ENCODE peak calls at places on chromosomes 7 and 10, in ten cellular contexts. One of them, this sample, is unnamed.

GRCh38 chr10:7872041-7872442 is 53.7 kb downstream of the TAF3 start:
- DNase-seq in prostate gland: no peak
- DNase-seq in HCT116: peak
- DNase-seq in Peyer's patch: no peak
- DNase-seq in upper lobe of left lung: no peak
- DNase-seq in heart left ventricle: no peak
- DNase-seq in endothelial cell of umbilical vein: peak
- DNase-seq in uterus: no peak
- DNase-seq in spleen: no peak
- DNase-seq in esophagus squamous epithelium: no peak
- DNase-seq in this sample: no peak

GRCh38 chr10:15725603-15726002 is 5.9 kb upstream of the ITGA8 start:
- DNase-seq in heart left ventricle: no peak
- DNase-seq in Peyer's patch: no peak
- DNase-seq in prostate gland: peak
- DNase-seq in uterus: peak
- DNase-seq in HCT116: peak
- DNase-seq in esophagus squamous epithelium: no peak
- DNase-seq in spleen: no peak
- DNase-seq in endothelial cell of umbilical vein: peak
- DNase-seq in upper lobe of left lung: no peak
- DNase-seq in this sample: no peak

GRCh38 chr7:1666251-1666778 is 3.8 kb upstream of the ELFN1 start:
- DNase-seq in prostate gland: no peak
- DNase-seq in esophagus squamous epithelium: no peak
- DNase-seq in Peyer's patch: peak
- DNase-seq in endothelial cell of umbilical vein: no peak
- DNase-seq in heart left ventricle: no peak
- DNase-seq in spleen: peak
- DNase-seq in HCT116: no peak
- DNase-seq in upper lobe of left lung: no peak
- DNase-seq in uterus: peak
- DNase-seq in this sample: peak

GRCh38 chr7:98281757-98282652 is 519 bp downstream of the BRI3 start:
- DNase-seq in Peyer's patch: peak
- DNase-seq in esophagus squamous epithelium: no peak
- DNase-seq in heart left ventricle: peak
- DNase-seq in upper lobe of left lung: no peak
- DNase-seq in prostate gland: no peak
- DNase-seq in spleen: peak
- DNase-seq in endothelial cell of umbilical vein: peak
- DNase-seq in uterus: peak
- DNase-seq in HCT116: no peak
- DNase-seq in this sample: no peak

GRCh38 chr10:94292448-94293118 is 70.2 kb downstream of the NOC3L start:
- DNase-seq in heart left ventricle: peak
- DNase-seq in esophagus squamous epithelium: no peak
- DNase-seq in Peyer's patch: no peak
- DNase-seq in HCT116: no peak
- DNase-seq in endothelial cell of umbilical vein: peak
- DNase-seq in spleen: no peak
- DNase-seq in uterus: peak
- DNase-seq in prostate gland: peak
- DNase-seq in upper lobe of left lung: no peak
- DNase-seq in this sample: no peak

GRCh38 chr7:117401293-117402002 is 25.8 kb downstream of the ASZ1 start:
- DNase-seq in esophagus squamous epithelium: no peak
- DNase-seq in uterus: no peak
- DNase-seq in HCT116: no peak
- DNase-seq in endothelial cell of umbilical vein: no peak
- DNase-seq in prostate gland: no peak
- DNase-seq in Peyer's patch: no peak
- DNase-seq in spleen: no peak
- DNase-seq in heart left ventricle: no peak
- DNase-seq in upper lobe of left lung: no peak
- DNase-seq in this sample: no peak

GRCh38 chr10:131418686-131419085 is 107.2 kb upstream of the TCERG1L start:
- DNase-seq in spleen: no peak
- DNase-seq in HCT116: no peak
- DNase-seq in Peyer's patch: no peak
- DNase-seq in heart left ventricle: no peak
- DNase-seq in uterus: no peak
- DNase-seq in esophagus squamous epithelium: no peak
- DNase-seq in prostate gland: no peak
- DNase-seq in upper lobe of left lung: no peak
- DNase-seq in endothelial cell of umbilical vein: no peak
- DNase-seq in this sample: no peak

GRCh38 chr10:84659497-84660276 is 331.3 kb downstream of the CCSER2 start:
- DNase-seq in spleen: no peak
- DNase-seq in HCT116: no peak
- DNase-seq in esophagus squamous epithelium: no peak
- DNase-seq in upper lobe of left lung: no peak
- DNase-seq in Peyer's patch: no peak
- DNase-seq in prostate gland: no peak
- DNase-seq in endothelial cell of umbilical vein: no peak
- DNase-seq in uterus: no peak
- DNase-seq in heart left ventricle: no peak
- DNase-seq in this sample: no peak

GRCh38 chr7:37047260-37047659 is 323.0 kb upstream of the AOAH start:
- DNase-seq in uterus: no peak
- DNase-seq in upper lobe of left lung: no peak
- DNase-seq in Peyer's patch: no peak
- DNase-seq in spleen: no peak
- DNase-seq in prostate gland: no peak
- DNase-seq in heart left ventricle: no peak
- DNase-seq in esophagus squamous epithelium: no peak
- DNase-seq in endothelial cell of umbilical vein: no peak
- DNase-seq in HCT116: no peak
- DNase-seq in this sample: no peak

DNA sequence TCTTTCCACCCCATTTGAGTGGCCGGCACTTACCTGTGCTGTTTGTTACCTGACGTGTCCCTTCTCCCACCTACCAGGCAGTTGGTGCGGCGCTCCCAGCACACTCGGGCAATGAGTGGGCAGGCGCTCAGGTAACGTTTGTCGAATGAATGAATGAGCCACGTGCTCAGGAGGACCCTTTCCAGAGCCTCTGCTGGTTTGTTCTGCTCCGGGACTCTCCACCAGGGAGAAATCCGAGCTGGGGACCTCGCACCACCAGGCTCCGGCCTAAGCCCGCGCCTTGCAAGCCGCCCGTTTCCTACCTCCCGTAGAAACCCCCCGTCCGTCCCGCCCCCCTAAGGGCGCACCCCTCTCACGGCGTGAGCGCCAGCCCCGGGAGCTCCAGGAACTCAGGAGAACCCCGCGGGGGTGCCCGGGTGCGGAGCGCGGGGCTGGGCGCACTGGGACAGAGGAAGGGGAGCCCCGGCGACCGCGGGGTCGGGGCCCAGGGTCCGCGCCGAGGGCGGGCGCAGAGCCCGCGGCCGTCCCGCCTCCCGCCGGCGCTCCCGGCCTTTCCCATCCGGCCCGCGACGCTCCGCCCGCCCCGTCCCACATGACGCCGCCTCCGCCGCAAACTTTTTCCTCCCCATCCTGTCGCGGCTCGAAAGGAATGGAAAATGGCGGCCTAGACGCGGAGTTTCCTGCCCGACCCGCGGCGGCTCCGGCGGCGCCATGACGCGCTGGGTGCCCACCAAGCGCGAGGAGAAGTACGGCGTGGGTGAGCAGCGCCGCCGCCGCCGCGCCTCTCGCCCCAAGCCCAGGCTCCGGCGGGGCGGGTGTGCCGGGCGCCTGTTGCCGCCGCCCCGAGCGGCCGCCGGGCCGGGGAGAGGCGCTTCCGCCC is at the start of gene DOCK1:
- DNase-seq in upper lobe of left lung: peak
- DNase-seq in spleen: peak
- DNase-seq in heart left ventricle: peak
- DNase-seq in Peyer's patch: peak
- DNase-seq in endothelial cell of umbilical vein: peak
- DNase-seq in prostate gland: peak
- DNase-seq in uterus: peak
- DNase-seq in HCT116: peak
- DNase-seq in esophagus squamous epithelium: no peak
- DNase-seq in this sample: no peak
- TF ChIP-seq POLR2A in upper lobe of left lung: peak
- TF ChIP-seq POLR2A in spleen: no peak
- TF ChIP-seq POLR2A in heart left ventricle: no peak
- TF ChIP-seq POLR2A in Peyer's patch: peak
- TF ChIP-seq POLR2A in endothelial cell of umbilical vein: peak
- TF ChIP-seq POLR2A in prostate gland: peak
- TF ChIP-seq POLR2A in uterus: peak
- TF ChIP-seq POLR2A in HCT116: peak
- TF ChIP-seq POLR2A in esophagus squamous epithelium: peak
- TF ChIP-seq POLR2A in this sample: no peak

DNA sequence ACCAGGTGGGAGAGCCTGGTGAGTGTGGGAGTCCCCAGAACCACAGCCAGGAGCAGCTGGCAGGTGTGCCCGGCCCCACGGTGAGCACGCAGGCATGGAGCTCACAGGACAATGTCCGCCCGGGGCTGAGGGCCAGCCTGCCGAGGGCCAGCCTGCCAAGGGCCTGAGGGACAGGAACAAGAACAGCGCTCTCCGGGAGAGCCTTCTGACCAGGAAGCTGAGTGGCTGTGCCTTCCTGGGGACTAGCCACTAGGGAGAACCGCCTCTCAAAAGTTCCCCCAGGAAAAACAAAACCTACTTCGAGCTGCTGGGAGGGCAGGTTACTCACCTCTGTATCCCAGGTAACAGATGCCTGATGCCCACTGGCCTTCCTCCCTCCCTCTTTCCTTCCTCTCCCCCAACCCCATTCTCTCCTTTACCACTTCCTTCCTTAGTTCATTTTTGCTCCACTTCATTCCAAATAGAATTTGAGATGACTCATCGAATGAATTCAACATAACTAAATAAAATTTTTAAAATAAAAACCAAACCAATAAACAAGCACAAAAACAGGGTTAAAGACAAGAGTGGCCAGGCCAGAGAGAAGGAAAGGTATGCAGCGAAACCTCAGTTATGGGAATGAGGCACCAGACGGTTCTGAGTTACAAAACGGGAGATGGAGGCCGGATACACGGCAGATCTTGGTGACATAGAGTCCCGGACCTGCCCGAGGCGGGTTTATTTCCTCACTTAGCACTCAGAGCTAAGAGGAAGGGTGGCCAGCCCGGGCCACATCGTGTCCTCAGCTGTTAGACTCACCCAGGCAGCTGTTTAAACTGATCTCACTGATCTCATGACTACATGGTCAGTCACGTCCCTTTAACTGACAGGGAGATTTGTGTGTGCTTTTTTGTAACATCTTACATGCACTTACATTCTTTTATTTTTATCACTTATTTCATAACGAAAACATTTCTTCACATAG is 128.5 kb downstream of the TNS3 start:
- DNase-seq in spleen: no peak
- DNase-seq in esophagus squamous epithelium: no peak
- DNase-seq in uterus: peak
- DNase-seq in Peyer's patch: peak
- DNase-seq in endothelial cell of umbilical vein: peak
- DNase-seq in heart left ventricle: peak
- DNase-seq in upper lobe of left lung: peak
- DNase-seq in prostate gland: peak
- DNase-seq in HCT116: no peak
- DNase-seq in this sample: no peak
- TF ChIP-seq POLR2A in spleen: no peak
- TF ChIP-seq POLR2A in esophagus squamous epithelium: no peak
- TF ChIP-seq POLR2A in uterus: no peak
- TF ChIP-seq POLR2A in Peyer's patch: no peak
- TF ChIP-seq POLR2A in endothelial cell of umbilical vein: no peak
- TF ChIP-seq POLR2A in heart left ventricle: no peak
- TF ChIP-seq POLR2A in upper lobe of left lung: peak
- TF ChIP-seq POLR2A in prostate gland: no peak
- TF ChIP-seq POLR2A in HCT116: no peak
- TF ChIP-seq POLR2A in this sample: no peak

GRCh38 chr7:80665526-80665925 is 27.1 kb downstream of the CD36 start:
- DNase-seq in uterus: no peak
- DNase-seq in Peyer's patch: no peak
- DNase-seq in upper lobe of left lung: no peak
- DNase-seq in spleen: no peak
- DNase-seq in endothelial cell of umbilical vein: no peak
- DNase-seq in prostate gland: no peak
- DNase-seq in HCT116: no peak
- DNase-seq in heart left ventricle: no peak
- DNase-seq in esophagus squamous epithelium: no peak
- DNase-seq in this sample: no peak
- TF ChIP-seq POLR2A in uterus: no peak
- TF ChIP-seq POLR2A in Peyer's patch: no peak
- TF ChIP-seq POLR2A in upper lobe of left lung: no peak
- TF ChIP-seq POLR2A in spleen: no peak
- TF ChIP-seq POLR2A in endothelial cell of umbilical vein: no peak
- TF ChIP-seq POLR2A in prostate gland: no peak
- TF ChIP-seq POLR2A in HCT116: no peak
- TF ChIP-seq POLR2A in heart left ventricle: no peak
- TF ChIP-seq POLR2A in esophagus squamous epithelium: no peak
- TF ChIP-seq POLR2A in this sample: no peak

DNA sequence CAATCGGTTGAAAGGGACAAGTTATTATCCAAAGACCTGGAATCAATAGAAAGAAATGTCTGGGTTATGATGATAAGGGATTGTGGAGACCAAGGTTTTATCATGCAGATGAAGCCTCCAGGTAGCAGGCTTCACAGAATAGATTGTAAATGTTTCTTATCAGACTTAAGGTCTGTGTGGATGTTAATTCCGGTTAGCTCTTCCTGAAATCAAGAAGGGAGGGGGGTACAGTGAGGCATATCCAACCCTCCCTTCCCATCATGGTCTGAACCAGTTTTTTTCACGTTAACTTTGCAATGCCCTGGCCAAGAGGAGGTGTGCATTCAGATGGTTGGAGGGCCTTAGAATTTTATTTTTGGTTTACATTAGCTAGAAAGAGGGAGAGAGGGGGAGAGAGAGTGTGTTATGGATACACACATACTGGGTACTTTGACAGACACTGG is 9.8 kb upstream of the LRRC61 start:
- DNase-seq in heart left ventricle: no peak
- DNase-seq in prostate gland: no peak
- DNase-seq in esophagus squamous epithelium: no peak
- DNase-seq in endothelial cell of umbilical vein: no peak
- DNase-seq in Peyer's patch: no peak
- DNase-seq in spleen: no peak
- DNase-seq in uterus: no peak
- DNase-seq in HCT116: no peak
- DNase-seq in upper lobe of left lung: no peak
- DNase-seq in this sample: no peak
- TF ChIP-seq POLR2A in heart left ventricle: no peak
- TF ChIP-seq POLR2A in prostate gland: no peak
- TF ChIP-seq POLR2A in esophagus squamous epithelium: no peak
- TF ChIP-seq POLR2A in endothelial cell of umbilical vein: no peak
- TF ChIP-seq POLR2A in Peyer's patch: no peak
- TF ChIP-seq POLR2A in spleen: no peak
- TF ChIP-seq POLR2A in uterus: no peak
- TF ChIP-seq POLR2A in HCT116: no peak
- TF ChIP-seq POLR2A in upper lobe of left lung: no peak
- TF ChIP-seq POLR2A in this sample: no peak